ENCODE peak calls at places on chromosomes 11 and 22, in nine cellular contexts. U is Right ventricle myocardium superior; L is activated CD4-positive, CD25-positive, alpha-beta regulatory T cell treated with anti-CD3 and anti-CD28 coated beads, Interleukin-2, amount 50 U/mL, for 24 hours; X is foreskin keratinocyte; O is left lung; J is A549; D is upper lobe of right lung; K is naive thymus-derived CD8-positive, alpha-beta T cell; Q is mucosa of descending colon. M is an unnamed sample.

GRCh38 chr22:26650722-26651421 is 6.5 kb upstream of the MIAT start:
- ATAC-seq in U (no peak), L (peak), X (no peak), O (no peak), J (no peak), D (no peak), K (no peak), Q (no peak), M (no peak)

GRCh38 chr22:44505796-44506354 is 7.8 kb upstream of the RTL6 start:
- ATAC-seq in U (no peak), L (no peak), X (no peak), O (no peak), J (no peak), D (no peak), K (no peak), Q (peak), M (no peak)

GRCh38 chr11:128195756-128196155 is 391.6 kb downstream of the ETS1 start:
- ATAC-seq in U (no peak), L (no peak), X (no peak), O (no peak), J (no peak), D (no peak), K (no peak), Q (no peak), M (no peak)

GRCh38 chr22:33785283-33785991 is 134.8 kb downstream of the LARGE1 start:
- ATAC-seq in U (no peak), L (peak), X (peak), O (peak), J (no peak), D (peak), K (no peak), Q (peak), M (peak)

GRCh38 chr11:57773026-57773598 is 11.5 kb downstream of the CTNND1 start:
- ATAC-seq in U (no peak), L (no peak), X (no peak), O (no peak), J (no peak), D (no peak), K (no peak), Q (no peak), M (no peak)

GRCh38 chr11:85725510-85726258 is 39.7 kb upstream of the CCDC89 start:
- ATAC-seq in U (no peak), L (no peak), X (peak), O (peak), J (peak), D (no peak), K (no peak), Q (peak), M (no peak)

GRCh38 chr11:105035262-105035620 is 297 bp upstream of the CASP1 start:
- ATAC-seq in U (no peak), L (no peak), X (no peak), O (no peak), J (no peak), D (peak), K (peak), Q (peak), M (no peak)

GRCh38 chr11:58674609-58675008 is 52.1 kb downstream of the CNTF start:
- ATAC-seq in U (no peak), L (no peak), X (no peak), O (no peak), J (no peak), D (no peak), K (no peak), Q (no peak), M (no peak)

GRCh38 chr11:46681814-46682213 is 18.6 kb downstream of the ARHGAP1 start:
- ATAC-seq in U (no peak), L (no peak), X (no peak), O (no peak), J (no peak), D (no peak), K (no peak), Q (no peak), M (no peak)

M was measured in esophagus mucosa.